ENCODE peak calls at places on chromosomes 3 and 15, in six cellular contexts. Q, P, I, F, Y and V are unnamed samples.

GRCh38 chr3:154794383-154794782 is 285.7 kb upstream of the MME start:
- DNase-seq in Q (no peak), P (no peak), I (no peak), F (no peak), Y (no peak), V (no peak)

GRCh38 chr15:40146037-40146436 is 14.8 kb upstream of the BUB1B start:
- DNase-seq in Q (no peak), P (no peak), I (peak), F (no peak), Y (no peak), V (peak)

GRCh38 chr3:10273697-10274305 is 18.9 kb downstream of the GHRL start:
- DNase-seq in Q (no peak), P (no peak), I (no peak), F (no peak), Y (no peak), V (no peak)

GRCh38 chr15:52040167-52040900 is 21.3 kb downstream of the MAPK6 start:
- DNase-seq in Q (peak), P (no peak), I (no peak), F (no peak), Y (no peak), V (no peak)

GRCh38 chr3:197496746-197497125 is 59.0 kb downstream of the BDH1 start:
- DNase-seq in Q (no peak), P (no peak), I (no peak), F (no peak), Y (no peak), V (no peak)

GRCh38 chr3:116246406-116246805 is 198.9 kb downstream of the LSAMP start:
- DNase-seq in Q (no peak), P (no peak), I (no peak), F (no peak), Y (no peak), V (no peak)

GRCh38 chr3:9298236-9298635 is 48.8 kb upstream of the SRGAP3 start:
- DNase-seq in Q (no peak), P (no peak), I (no peak), F (no peak), Y (no peak), V (no peak)

GRCh38 chr3:39150170-39150802 is 3.1 kb downstream of the CSRNP1 start:
- DNase-seq in Q (no peak), P (peak), I (no peak), F (no peak), Y (no peak), V (no peak)

GRCh38 chr3:43353923-43354670 is 67.8 kb downstream of the SNRK start:
- DNase-seq in Q (no peak), P (no peak), I (no peak), F (peak), Y (no peak), V (no peak)

GRCh38 chr15:68279218-68279533 is 1.6 kb downstream of the FEM1B start:
- DNase-seq in Q (no peak), P (no peak), I (no peak), F (no peak), Y (no peak), V (no peak)

GRCh38 chr3:24137958-24138875 is 193.1 kb downstream of the NR1D2 start:
- DNase-seq in Q (peak), P (no peak), I (no peak), F (peak), Y (no peak), V (no peak)

GRCh38 chr3:65924762-65925161 is 114.0 kb downstream of the MAGI1 start:
- DNase-seq in Q (no peak), P (no peak), I (no peak), F (no peak), Y (no peak), V (no peak)

GRCh38 chr3:112303811-112304325 is 9.9 kb upstream of the SLC9C1 start:
- DNase-seq in Q (no peak), P (no peak), I (no peak), F (no peak), Y (no peak), V (no peak)

GRCh38 chr3:9769426-9770275 is at the start of gene CAMK1:
- DNase-seq in Q (peak), P (peak), I (peak), F (no peak), Y (no peak), V (no peak)

GRCh38 chr3:138479355-138479964 is 45.0 kb downstream of the ESYT3 start:
- DNase-seq in Q (peak), P (no peak), I (no peak), F (no peak), Y (no peak), V (no peak)

GRCh38 chr15:70856884-70857546 is 3.1 kb upstream of the LARP6 start:
- DNase-seq in Q (peak), P (peak), I (peak), F (peak), Y (no peak), V (no peak)

GRCh38 chr3:4493931-4494806 is 1.0 kb downstream of the ITPR1 start:
- DNase-seq in Q (no peak), P (no peak), I (peak), F (peak), Y (no peak), V (no peak)

GRCh38 chr3:81742581-81742980 is 18.9 kb downstream of the GBE1 start:
- DNase-seq in Q (no peak), P (no peak), I (no peak), F (no peak), Y (no peak), V (no peak)

GRCh38 chr3:178623666-178624255 is 87.5 kb downstream of the KCNMB2 start:
- DNase-seq in Q (no peak), P (no peak), I (no peak), F (no peak), Y (no peak), V (no peak)

GRCh38 chr15:25439456-25439836 is 622 bp upstream of the UBE3A start:
- DNase-seq in Q (peak), P (no peak), I (peak), F (no peak), Y (no peak), V (no peak)

GRCh38 chr15:77481670-77482069 is 61.0 kb downstream of the HMG20A start:
- DNase-seq in Q (no peak), P (no peak), I (no peak), F (no peak), Y (no peak), V (no peak)

GRCh38 chr15:36758800-36759199 is 179.4 kb downstream of the CDIN1 start:
- DNase-seq in Q (no peak), P (no peak), I (no peak), F (no peak), Y (no peak), V (no peak)

GRCh38 chr15:55998478-55998877 is 5.1 kb upstream of the NEDD4 start:
- DNase-seq in Q (no peak), P (no peak), I (no peak), F (no peak), Y (no peak), V (no peak)

GRCh38 chr15:88269371-88270062 is 13.0 kb upstream of the NTRK3 start:
- DNase-seq in Q (no peak), P (no peak), I (no peak), F (no peak), Y (no peak), V (no peak)

GRCh38 chr3:119240582-119241434 is at the start of gene B4GALT4:
- DNase-seq in Q (peak), P (peak), I (peak), F (peak), Y (peak), V (no peak)

GRCh38 chr3:86993704-86994103 is 2.8 kb upstream of the VGLL3 start:
- DNase-seq in Q (no peak), P (no peak), I (no peak), F (no peak), Y (no peak), V (no peak)

GRCh38 chr3:161695811-161696210 is 199.2 kb downstream of the OTOL1 start:
- DNase-seq in Q (no peak), P (no peak), I (no peak), F (no peak), Y (no peak), V (no peak)

GRCh38 chr3:136516095-136516494 is 236.1 kb downstream of the STAG1 start:
- DNase-seq in Q (no peak), P (no peak), I (no peak), F (no peak), Y (no peak), V (no peak)

GRCh38 chr3:56928379-56929068 is 126.8 kb upstream of the ARHGEF3 start:
- DNase-seq in Q (no peak), P (no peak), I (no peak), F (no peak), Y (no peak), V (no peak)

GRCh38 chr15:70433583-70434288 is 329.6 kb downstream of the UACA start:
- DNase-seq in Q (no peak), P (no peak), I (no peak), F (no peak), Y (no peak), V (no peak)

GRCh38 chr3:52998781-52999509 is 46.9 kb downstream of the SFMBT1 start:
- DNase-seq in Q (no peak), P (no peak), I (no peak), F (no peak), Y (no peak), V (no peak)

GRCh38 chr3:26712211-26713026 is 89.8 kb downstream of the LRRC3B start:
- DNase-seq in Q (peak), P (no peak), I (no peak), F (no peak), Y (no peak), V (no peak)

GRCh38 chr15:33985751-33986150 is 17.5 kb downstream of the CHRM5 start:
- DNase-seq in Q (no peak), P (no peak), I (no peak), F (no peak), Y (no peak), V (no peak)

GRCh38 chr3:113002676-113003075 is 11.9 kb downstream of the GTPBP8 start:
- DNase-seq in Q (no peak), P (no peak), I (no peak), F (no peak), Y (no peak), V (no peak)

GRCh38 chr3:133706033-133706432 is 40.2 kb upstream of the TF start:
- DNase-seq in Q (no peak), P (no peak), I (no peak), F (peak), Y (no peak), V (peak)

GRCh38 chr3:128922804-128923459 is 43.5 kb downstream of the ACAD9 start:
- DNase-seq in Q (no peak), P (peak), I (no peak), F (no peak), Y (no peak), V (peak)

GRCh38 chr3:155079795-155080546 is at the start of gene MME:
- DNase-seq in Q (peak), P (peak), I (peak), F (no peak), Y (peak), V (no peak)

DNA sequence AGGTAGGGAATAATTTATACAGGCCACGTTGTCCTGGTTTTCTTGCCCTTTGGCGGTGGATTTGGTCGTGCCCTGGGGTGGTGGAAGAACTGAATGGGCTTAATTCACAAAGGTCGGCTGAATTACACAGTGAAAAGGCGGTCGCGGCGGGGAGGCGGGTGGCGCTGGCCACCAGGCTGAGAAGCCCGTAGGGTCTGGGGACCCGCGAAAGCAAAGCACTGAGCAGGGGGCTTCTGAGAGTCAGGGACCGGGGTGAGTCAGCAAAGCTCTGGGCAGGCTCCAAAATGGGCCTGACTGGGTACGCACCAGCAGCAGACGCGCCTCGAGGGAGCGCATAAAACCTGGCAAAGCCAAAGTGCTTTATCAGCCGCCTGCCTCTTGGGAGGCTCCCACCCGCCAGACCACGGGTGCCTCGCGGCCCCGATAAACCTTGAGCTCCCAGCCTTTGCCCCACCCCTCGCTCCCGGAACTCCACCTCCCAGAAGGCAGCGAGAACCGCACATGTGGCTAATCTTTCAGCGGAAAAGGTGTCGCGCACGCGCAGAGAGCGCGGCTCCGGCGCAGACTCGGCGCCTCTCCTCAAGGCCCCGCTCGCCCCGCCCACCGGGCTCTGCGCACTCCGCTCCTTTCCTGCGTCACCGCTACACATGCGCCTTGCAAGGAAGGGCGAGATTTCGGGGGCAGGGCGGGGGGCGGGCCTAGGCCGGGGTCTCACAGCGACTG is 377 bp upstream of the ABCF3 start:
- DNase-seq in Q (peak), P (peak), I (peak), F (peak), Y (peak), V (peak)
- TF ChIP-seq POLR2A in Q (no peak), P (no peak), I (no peak), F (no peak), Y (peak), V (no peak)

GRCh38 chr15:74608776-74609175 is 6.9 kb upstream of the CLK3 start:
- DNase-seq in Q (no peak), P (no peak), I (no peak), F (no peak), Y (no peak), V (no peak)

GRCh38 chr15:74605810-74606179 is 9.8 kb upstream of the CLK3 start:
- DNase-seq in Q (no peak), P (no peak), I (no peak), F (no peak), Y (no peak), V (no peak)

GRCh38 chr15:74603026-74603788 is 12.4 kb upstream of the CLK3 start:
- DNase-seq in Q (no peak), P (no peak), I (no peak), F (no peak), Y (no peak), V (no peak)

GRCh38 chr15:74604983-74605809 is 10.4 kb upstream of the CLK3 start:
- DNase-seq in Q (no peak), P (no peak), I (no peak), F (no peak), Y (no peak), V (no peak)

GRCh38 chr15:74603789-74604705 is 11.6 kb upstream of the CLK3 start:
- DNase-seq in Q (no peak), P (no peak), I (no peak), F (no peak), Y (no peak), V (no peak)
- TF ChIP-seq POLR2A in Q (no peak), P (no peak), I (no peak), F (no peak), Y (no peak), V (no peak)

GRCh38 chr3:12508316-12508715 is 24.0 kb downstream of the TSEN2 start:
- DNase-seq in Q (peak), P (no peak), I (peak), F (no peak), Y (no peak), V (no peak)

GRCh38 chr3:12503126-12503952 is 19.1 kb downstream of the TSEN2 start:
- DNase-seq in Q (peak), P (no peak), I (no peak), F (no peak), Y (no peak), V (no peak)

GRCh38 chr3:12507871-12508281 is 23.6 kb downstream of the TSEN2 start:
- DNase-seq in Q (no peak), P (no peak), I (peak), F (no peak), Y (no peak), V (no peak)

GRCh38 chr3:12509466-12509865 is 25.2 kb downstream of the TSEN2 start:
- DNase-seq in Q (no peak), P (no peak), I (no peak), F (no peak), Y (no peak), V (no peak)

DNA sequence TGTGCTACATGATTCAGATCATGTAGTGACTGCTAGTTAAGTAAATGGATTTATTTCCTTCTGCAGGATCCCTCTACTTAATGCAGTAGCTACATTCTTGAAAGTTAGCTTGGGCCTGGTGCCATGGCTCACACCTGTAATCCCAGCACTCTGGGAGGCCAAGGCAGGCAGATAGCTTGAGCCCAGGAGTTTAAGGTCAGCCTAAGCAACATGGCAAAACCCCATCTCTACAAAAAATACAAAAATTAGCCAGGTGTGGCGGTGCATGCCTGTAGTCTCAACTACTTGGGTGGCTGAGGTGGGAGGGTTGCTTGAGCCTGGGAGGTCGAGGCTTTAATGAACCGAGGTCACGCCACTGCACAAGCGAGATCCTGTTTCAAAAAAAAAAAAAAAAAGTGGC is 21.9 kb downstream of the TSEN2 start:
- DNase-seq in Q (no peak), P (peak), I (no peak), F (no peak), Y (no peak), V (no peak)
- TF ChIP-seq POLR2A in Q (no peak), P (no peak), I (no peak), F (no peak), Y (no peak), V (no peak)

DNA sequence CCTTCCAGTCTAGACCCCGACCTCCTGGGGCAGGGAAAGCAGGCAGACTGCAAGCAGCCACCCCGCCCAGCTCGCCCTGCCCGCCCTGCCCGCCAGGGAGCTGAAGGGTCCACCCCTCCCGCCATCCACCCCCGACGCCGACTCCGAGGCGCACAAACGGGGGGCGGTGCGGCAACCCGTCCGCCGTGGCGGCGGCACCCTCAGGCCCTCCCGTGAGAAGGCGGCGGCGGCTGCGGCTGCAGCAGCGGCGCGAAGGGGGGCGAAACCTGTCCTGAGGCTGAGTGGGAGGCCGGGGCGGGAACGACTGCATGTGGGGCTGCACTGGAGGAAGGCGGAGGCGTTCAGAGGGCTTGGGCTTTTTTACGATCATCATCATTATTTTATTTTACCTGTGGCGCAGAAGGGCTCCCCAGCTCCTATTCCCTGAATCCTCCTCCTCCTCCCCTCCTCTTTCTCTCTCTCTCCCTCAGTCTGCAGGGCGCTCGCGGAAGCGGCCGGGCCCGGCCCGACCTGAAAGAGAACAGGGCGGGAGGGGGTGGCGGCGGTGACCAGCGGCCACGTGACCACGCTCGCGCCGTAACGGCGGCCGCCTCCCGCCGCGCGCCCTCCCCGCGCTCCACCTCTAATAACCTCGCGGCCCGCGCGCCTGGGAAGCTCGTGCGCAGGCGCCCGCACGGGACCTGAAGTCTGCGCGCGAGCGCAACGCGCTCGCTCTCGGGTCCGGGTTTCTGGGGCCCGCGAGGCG is at the start of gene TBC1D5:
- DNase-seq in Q (peak), P (peak), I (peak), F (peak), Y (peak), V (no peak)
- TF ChIP-seq POLR2A in Q (peak), P (no peak), I (peak), F (peak), Y (peak), V (no peak)

GRCh38 chr3:142723968-142724681 is at the start of gene TRPC1:
- DNase-seq in Q (peak), P (peak), I (peak), F (peak), Y (peak), V (no peak)

GRCh38 chr3:142723665-142723967 is 218 bp upstream of the TRPC1 start:
- DNase-seq in Q (no peak), P (no peak), I (no peak), F (no peak), Y (no peak), V (no peak)

GRCh38 chr3:142726017-142726416 is 2.2 kb downstream of the TRPC1 start:
- DNase-seq in Q (no peak), P (no peak), I (no peak), F (no peak), Y (no peak), V (no peak)

GRCh38 chr3:142725352-142725739 is 1.5 kb downstream of the TRPC1 start:
- DNase-seq in Q (no peak), P (no peak), I (no peak), F (no peak), Y (no peak), V (no peak)

DNA sequence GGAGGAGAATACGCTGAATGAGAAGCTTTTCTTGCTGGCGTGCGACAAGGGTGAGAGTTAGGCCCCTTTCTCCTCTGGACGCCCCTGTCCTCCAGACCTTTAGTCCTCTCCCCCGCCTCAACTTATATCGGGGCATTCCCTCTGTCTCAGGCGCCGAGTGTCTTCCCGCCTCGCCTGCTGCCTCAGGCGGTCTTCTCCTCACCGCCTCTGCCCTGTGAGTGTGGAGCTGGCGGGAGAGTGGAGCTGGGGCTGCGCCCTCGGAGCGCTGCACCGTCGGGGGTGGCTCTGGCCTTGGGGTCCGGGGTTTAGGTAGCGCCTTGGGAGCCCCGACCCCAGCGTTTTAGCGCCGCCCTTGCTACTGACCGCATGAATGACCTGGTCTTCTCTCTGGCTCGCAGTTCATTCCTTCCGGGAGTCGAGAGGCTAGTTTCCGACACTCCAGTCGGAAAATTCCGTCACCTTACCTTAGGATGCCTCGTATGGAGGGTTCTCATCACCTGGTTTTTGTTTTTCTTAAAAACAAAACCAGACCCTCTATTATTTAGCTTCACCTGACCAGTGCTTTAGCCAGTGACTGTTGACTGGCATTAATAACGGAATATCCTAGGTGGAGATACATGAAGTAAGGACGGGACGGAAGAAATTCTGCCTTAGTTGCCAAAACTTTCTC is 983 bp downstream of the TRPC1 start:
- DNase-seq in Q (peak), P (peak), I (peak), F (no peak), Y (peak), V (peak)
- TF ChIP-seq POLR2A in Q (no peak), P (no peak), I (no peak), F (no peak), Y (peak), V (no peak)